ENCODE peak calls at places on chromosome 1, in eight cellular contexts. N is uterus; R is GM06990; P is progenitor cell of endocrine pancreas; D is tibial nerve; J is CD8-positive, alpha-beta T cell; M is colonic mucosa; G is IMR-90. Q is an unnamed sample.

GRCh38 chr1:171909711-171910110 is 68.4 kb downstream of the DNM3 start:
- DNase-seq in N (no peak), R (no peak), P (no peak), D (no peak), J (no peak), M (no peak), G (no peak), Q (no peak)

GRCh38 chr1:19328486-19328885 is 16.4 kb downstream of the SLC66A1 start:
- DNase-seq in N (no peak), R (no peak), P (no peak), D (no peak), J (no peak), M (no peak), G (no peak), Q (no peak)

GRCh38 chr1:70043806-70044205 is 161.6 kb downstream of the LRRC40 start:
- DNase-seq in N (no peak), R (no peak), P (no peak), D (no peak), J (no peak), M (no peak), G (peak), Q (no peak)

GRCh38 chr1:111191496-111191895 is 8.9 kb downstream of the DENND2D start:
- DNase-seq in N (no peak), R (no peak), P (no peak), D (no peak), J (no peak), M (no peak), G (peak), Q (no peak)

GRCh38 chr1:209723761-209724693 is 19.4 kb downstream of the HSD11B1 start:
- DNase-seq in N (no peak), R (peak), P (no peak), D (no peak), J (no peak), M (no peak), G (no peak), Q (no peak)

GRCh38 chr1:55640708-55641473 is 425.7 kb upstream of the USP24 start:
- DNase-seq in N (peak), R (no peak), P (no peak), D (peak), J (peak), M (peak), G (no peak), Q (peak)

GRCh38 chr1:5810553-5811270 is 181.5 kb downstream of the NPHP4 start:
- DNase-seq in N (no peak), R (no peak), P (no peak), D (no peak), J (no peak), M (no peak), G (no peak), Q (no peak)

GRCh38 chr1:105793541-105794146 is 1262.8 kb upstream of the PRMT6 start:
- DNase-seq in N (no peak), R (no peak), P (peak), D (no peak), J (no peak), M (peak), G (no peak), Q (no peak)

GRCh38 chr1:111587509-111588174 is 31.9 kb upstream of the RAP1A start:
- DNase-seq in N (no peak), R (no peak), P (no peak), D (no peak), J (no peak), M (no peak), G (no peak), Q (no peak)

GRCh38 chr1:11337536-11338350 is 64.7 kb downstream of the UBIAD1 start:
- DNase-seq in N (peak), R (peak), P (peak), D (peak), J (peak), M (peak), G (no peak), Q (peak)

GRCh38 chr1:180816132-180816531 is 96.6 kb upstream of the KIAA1614 start:
- DNase-seq in N (no peak), R (no peak), P (no peak), D (no peak), J (no peak), M (no peak), G (no peak), Q (no peak)

GRCh38 chr1:5821496-5822176 is 170.6 kb downstream of the NPHP4 start:
- DNase-seq in N (no peak), R (no peak), P (no peak), D (no peak), J (no peak), M (no peak), G (no peak), Q (no peak)

GRCh38 chr1:93993731-93994130 is 84.5 kb upstream of the GCLM start:
- DNase-seq in N (no peak), R (no peak), P (no peak), D (no peak), J (no peak), M (no peak), G (no peak), Q (no peak)

GRCh38 chr1:181630838-181631237 is 147.5 kb downstream of the CACNA1E start:
- DNase-seq in N (no peak), R (no peak), P (no peak), D (no peak), J (no peak), M (no peak), G (no peak), Q (no peak)

GRCh38 chr1:235992868-235993267 is 72.0 kb downstream of the NID1 start:
- DNase-seq in N (no peak), R (no peak), P (no peak), D (no peak), J (no peak), M (no peak), G (no peak), Q (no peak)

GRCh38 chr1:182781849-182782586 is 7.6 kb upstream of the NPL start:
- DNase-seq in N (peak), R (peak), P (peak), D (peak), J (peak), M (peak), G (peak), Q (peak)

GRCh38 chr1:39255212-39255611 is 50.7 kb downstream of the MACF1 start:
- DNase-seq in N (no peak), R (no peak), P (no peak), D (no peak), J (no peak), M (no peak), G (peak), Q (no peak)

GRCh38 chr1:78005755-78006154 is 1.0 kb downstream of the DNAJB4 start:
- DNase-seq in N (no peak), R (no peak), P (no peak), D (peak), J (no peak), M (peak), G (peak), Q (no peak)

GRCh38 chr1:192477630-192478029 is 97.9 kb upstream of the RGS1 start:
- DNase-seq in N (no peak), R (peak), P (no peak), D (no peak), J (no peak), M (no peak), G (peak), Q (no peak)

GRCh38 chr1:55646181-55646580 is 431.0 kb upstream of the USP24 start:
- DNase-seq in N (no peak), R (no peak), P (no peak), D (no peak), J (no peak), M (no peak), G (no peak), Q (no peak)

GRCh38 chr1:196481616-196482015 is 126.6 kb downstream of the KCNT2 start:
- DNase-seq in N (no peak), R (no peak), P (no peak), D (no peak), J (no peak), M (no peak), G (peak), Q (no peak)

GRCh38 chr1:224253721-224254120 is 70.7 kb downstream of the DEGS1 start:
- DNase-seq in N (no peak), R (no peak), P (no peak), D (no peak), J (no peak), M (no peak), G (peak), Q (no peak)

GRCh38 chr1:107105914-107106313 is 34.9 kb upstream of the NTNG1 start:
- DNase-seq in N (no peak), R (no peak), P (no peak), D (no peak), J (no peak), M (no peak), G (no peak), Q (no peak)

GRCh38 chr1:216566809-216567208 is 143.6 kb upstream of the USH2A start:
- DNase-seq in N (no peak), R (no peak), P (no peak), D (no peak), J (no peak), M (no peak), G (peak), Q (no peak)
- TF ChIP-seq CTCF in N (no peak), R (no peak), P (peak), D (no peak), J (no peak), M (no peak), G (peak), Q (no peak)

GRCh38 chr1:108560430-108561144 is 687 bp downstream of the EEIG2 start:
- DNase-seq in N (peak), R (peak), P (no peak), D (peak), J (peak), M (peak), G (peak), Q (peak)
- TF ChIP-seq CTCF in N (no peak), R (no peak), P (no peak), D (peak), J (no peak), M (no peak), G (no peak), Q (no peak)

GRCh38 chr1:16055613-16056520 is 12.3 kb downstream of the CLCNKB start:
- DNase-seq in N (peak), R (peak), P (peak), D (peak), J (peak), M (peak), G (peak), Q (peak)
- TF ChIP-seq CTCF in N (peak), R (peak), P (peak), D (peak), J (peak), M (peak), G (peak), Q (peak)

DNA sequence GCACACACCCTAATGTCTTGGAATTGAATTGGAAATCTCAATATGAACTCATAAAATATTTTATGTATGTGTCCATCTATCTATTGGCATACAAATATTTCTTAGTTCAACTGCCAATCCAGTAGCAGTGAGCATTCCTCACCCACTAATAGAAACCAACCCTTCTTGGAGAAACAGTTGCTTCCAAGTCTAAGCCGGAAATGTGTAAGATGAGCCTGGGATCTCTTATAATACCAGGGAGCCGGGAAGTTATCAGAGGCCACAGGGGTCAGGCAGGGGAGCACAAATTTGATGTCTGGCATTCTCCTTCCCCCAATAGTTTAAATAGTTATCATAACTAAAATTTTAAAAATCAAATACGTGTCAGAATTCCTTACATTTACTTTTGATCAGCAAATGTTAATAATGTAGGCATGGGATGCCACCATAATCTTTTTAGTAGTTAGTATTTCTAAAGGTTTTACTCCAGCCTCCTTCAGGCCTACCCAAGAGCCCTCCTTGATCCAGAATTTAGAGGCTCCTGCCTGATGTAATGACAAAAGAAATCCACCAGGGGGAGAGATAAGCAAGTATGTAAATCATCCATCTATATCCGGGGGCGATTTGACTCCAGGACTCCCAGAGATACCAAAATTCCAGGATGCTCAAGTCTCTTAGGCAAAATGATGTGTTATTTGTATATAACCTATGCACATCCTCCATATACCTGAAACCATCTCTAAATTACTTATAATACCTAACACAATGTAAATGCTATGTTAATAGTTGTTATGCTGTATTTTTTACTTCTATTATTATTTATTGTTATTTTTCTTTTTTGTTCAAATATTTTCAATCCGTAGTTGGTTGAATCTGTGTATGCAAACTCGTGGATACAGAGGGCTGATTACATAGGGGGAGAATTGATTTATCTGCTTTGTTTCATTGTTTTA is 218.7 kb upstream of the COA6 start:
- DNase-seq in N (no peak), R (no peak), P (no peak), D (peak), J (no peak), M (no peak), G (peak), Q (no peak)
- TF ChIP-seq CTCF in N (no peak), R (peak), P (peak), D (peak), J (peak), M (peak), G (peak), Q (peak)

DNA sequence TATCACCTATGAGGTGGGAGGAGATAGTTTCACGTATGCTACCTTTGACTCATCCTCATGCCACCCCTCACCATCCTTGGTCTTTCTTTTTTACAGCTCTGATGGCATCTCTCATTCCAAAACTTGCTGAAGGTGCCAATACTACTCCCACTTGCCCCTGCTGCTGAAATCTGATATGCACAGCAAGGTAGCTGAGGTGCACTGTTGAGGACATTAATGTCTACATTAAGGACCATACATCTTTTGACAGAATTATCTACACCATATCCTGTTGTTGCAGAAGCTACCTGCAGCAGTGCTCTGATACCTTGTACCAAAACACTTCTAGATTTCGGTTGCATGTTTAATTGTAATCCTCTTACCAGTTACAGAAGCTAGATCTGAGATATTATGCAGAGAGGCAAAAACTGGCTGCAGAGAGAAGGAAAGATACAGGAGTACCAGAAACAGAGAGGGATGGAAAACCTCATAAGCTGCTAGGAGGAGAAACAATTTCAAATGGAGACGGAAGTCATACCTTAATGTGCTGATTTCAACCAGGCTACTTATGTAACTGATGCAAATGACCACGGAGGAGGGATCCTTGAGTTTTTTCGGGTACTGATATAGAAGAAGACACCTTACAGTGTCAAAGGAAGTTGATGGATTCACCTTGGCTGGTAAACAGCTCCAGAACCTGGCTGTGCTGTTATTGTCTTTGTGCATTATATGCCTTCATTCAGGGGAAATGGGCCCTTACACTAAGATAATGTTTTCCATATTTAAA is 19.3 kb upstream of the PTPRC start:
- DNase-seq in N (no peak), R (no peak), P (no peak), D (no peak), J (no peak), M (no peak), G (no peak), Q (no peak)
- TF ChIP-seq CTCF in N (no peak), R (no peak), P (no peak), D (no peak), J (no peak), M (no peak), G (no peak), Q (no peak)

GRCh38 chr1:15937706-15938168 is 38.2 kb downstream of the ZBTB17 start:
- DNase-seq in N (no peak), R (no peak), P (no peak), D (no peak), J (no peak), M (no peak), G (peak), Q (no peak)
- TF ChIP-seq CTCF in N (no peak), R (peak), P (peak), D (no peak), J (no peak), M (no peak), G (peak), Q (no peak)

GRCh38 chr1:85134583-85135455 is 66.0 kb downstream of the SYDE2 start:
- DNase-seq in N (no peak), R (no peak), P (no peak), D (no peak), J (no peak), M (peak), G (peak), Q (no peak)

GRCh38 chr1:85133565-85134159 is 67.2 kb downstream of the SYDE2 start:
- DNase-seq in N (no peak), R (no peak), P (no peak), D (no peak), J (no peak), M (no peak), G (no peak), Q (no peak)

GRCh38 chr1:85142753-85143152 is 58.1 kb downstream of the SYDE2 start:
- DNase-seq in N (no peak), R (no peak), P (no peak), D (no peak), J (no peak), M (no peak), G (no peak), Q (no peak)

GRCh38 chr1:85135456-85135798 is 65.4 kb downstream of the SYDE2 start:
- DNase-seq in N (no peak), R (no peak), P (no peak), D (no peak), J (no peak), M (peak), G (no peak), Q (no peak)

GRCh38 chr1:85137660-85138059 is 63.2 kb downstream of the SYDE2 start:
- DNase-seq in N (no peak), R (no peak), P (peak), D (no peak), J (no peak), M (peak), G (no peak), Q (no peak)
- TF ChIP-seq CTCF in N (no peak), R (no peak), P (no peak), D (no peak), J (no peak), M (no peak), G (no peak), Q (no peak)

DNA sequence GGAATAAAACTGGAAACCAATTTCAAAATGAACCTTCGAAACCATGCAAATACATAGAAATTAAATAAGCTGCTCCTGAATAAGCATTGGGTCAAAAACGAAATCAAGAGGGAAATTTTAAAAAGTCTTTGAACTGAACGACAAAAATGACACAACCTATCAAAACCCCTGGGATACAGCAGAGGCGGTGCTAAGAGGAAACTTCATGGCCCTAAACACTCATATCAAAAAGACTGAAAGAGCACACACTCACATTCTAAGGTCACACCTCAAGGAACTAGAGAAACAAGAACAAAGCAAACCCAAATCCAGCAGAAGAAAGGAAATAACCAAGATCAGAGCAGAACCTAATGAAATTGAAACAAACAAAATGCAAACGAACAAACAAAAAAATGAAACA is 85.2 kb upstream of the CDC42BPA start:
- DNase-seq in N (no peak), R (no peak), P (no peak), D (no peak), J (no peak), M (no peak), G (no peak), Q (no peak)
- TF ChIP-seq CTCF in N (no peak), R (no peak), P (no peak), D (no peak), J (no peak), M (no peak), G (no peak), Q (no peak)

DNA sequence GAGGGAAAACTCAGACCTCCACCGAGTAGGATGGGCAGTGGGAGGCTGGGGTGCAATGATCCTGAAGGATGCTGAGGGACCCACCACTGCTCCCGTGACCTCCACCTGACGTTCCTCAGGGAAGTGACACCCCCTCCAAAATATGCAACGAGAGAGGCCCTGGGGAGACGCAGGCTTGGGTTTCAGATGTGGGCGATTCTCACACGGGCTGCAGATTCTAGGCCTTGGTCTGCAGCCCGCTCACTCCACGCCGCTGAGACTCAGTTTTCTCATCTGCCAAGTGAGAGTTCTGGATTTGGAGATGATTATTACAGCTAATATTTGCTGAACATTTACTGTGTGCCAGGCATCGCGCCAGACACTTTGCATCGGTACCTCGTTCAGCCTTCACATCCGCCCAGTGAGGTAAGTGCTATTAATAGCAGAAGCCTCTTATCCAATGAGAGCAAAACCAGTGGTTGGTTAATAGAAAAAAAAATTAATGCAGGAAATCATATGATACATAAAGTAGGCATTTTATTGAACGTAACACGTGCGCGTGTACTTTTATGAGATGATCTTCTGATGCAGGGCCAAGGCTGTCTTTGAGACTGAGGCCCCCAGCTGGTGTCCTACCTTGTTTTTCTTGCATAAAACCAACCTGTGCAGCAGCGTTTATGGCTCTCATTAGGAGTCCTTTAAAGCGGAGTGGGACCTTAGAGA is 102.0 kb upstream of the RUNX3 start:
- DNase-seq in N (no peak), R (peak), P (no peak), D (no peak), J (no peak), M (no peak), G (peak), Q (peak)
- TF ChIP-seq CTCF in N (no peak), R (peak), P (no peak), D (no peak), J (peak), M (no peak), G (no peak), Q (no peak)

Q was measured in CD4-positive, alpha-beta T cell.